ENCODE peak calls at places on chromosomes 1 and 21, in nine cellular contexts. T is tibial nerve, B is esophagus squamous epithelium, Q is ovary, S is heart left ventricle, V is sigmoid colon, X is IMR-90, E is breast epithelium, I is stomach. H is an unnamed sample.

GRCh38 chr21:32549454-32549853 is 35.9 kb downstream of the TCP10L start:
- DNase-seq in X (no peak), Q (no peak), B (no peak), E (no peak), S (no peak), T (no peak), V (no peak), I (no peak), H (no peak)

GRCh38 chr1:19308509-19308907 is 3.4 kb downstream of the AKR7A2 start:
- DNase-seq in T (no peak), B (no peak), E (no peak), I (no peak), V (no peak), X (no peak), Q (no peak), S (no peak), H (no peak)

GRCh38 chr21:45154511-45155508 is 80.4 kb downstream of the ADARB1 start:
- DNase-seq in T (no peak), E (no peak), S (no peak), Q (no peak), B (no peak), I (peak; percentile 3), X (peak; percentile 87), V (peak; percentile 81), H (no peak)

GRCh38 chr1:18233176-18233864 is 125.7 kb downstream of the IGSF21 start:
- DNase-seq in S (no peak), I (no peak), Q (no peak), V (no peak), E (no peak), B (no peak), T (no peak), X (no peak), H (no peak)

GRCh38 chr1:25817840-25818501 is 1.8 kb upstream of the MTFR1L start:
- DNase-seq in T (no peak), S (no peak), X (no peak), B (no peak), V (no peak), I (no peak), Q (no peak), E (no peak), H (no peak)

GRCh38 chr1:27513521-27513920 is 23.6 kb upstream of the WASF2 start:
- DNase-seq in I (no peak), X (no peak), S (peak; percentile 45), E (no peak), V (no peak), T (no peak), B (no peak), Q (no peak), H (no peak)

GRCh38 chr1:89839516-89839915 is 18.7 kb downstream of the LRRC8D start:
- DNase-seq in V (no peak), E (no peak), T (no peak), I (no peak), X (no peak), B (no peak), S (no peak), Q (no peak), H (no peak)

GRCh38 chr1:151892190-151892589 is 17.1 kb downstream of the THEM4 start:
- DNase-seq in V (no peak), S (no peak), X (peak; percentile 34), Q (no peak), E (no peak), B (no peak), I (no peak), T (no peak), H (no peak)

GRCh38 chr1:218946147-218946546 is 227.5 kb upstream of the LYPLAL1 start:
- DNase-seq in X (no peak), E (no peak), S (no peak), T (no peak), Q (no peak), V (no peak), B (no peak), I (no peak), H (no peak)

GRCh38 chr1:99370476-99370875 is 106.2 kb downstream of the PLPPR4 start:
- DNase-seq in B (no peak), S (no peak), T (no peak), V (no peak), E (no peak), I (no peak), X (no peak), Q (no peak), H (no peak)

GRCh38 chr1:230578621-230579020 is 63.7 kb upstream of the COG2 start:
- DNase-seq in T (no peak), B (no peak), V (no peak), S (no peak), X (no peak), I (no peak), Q (no peak), E (no peak), H (no peak)

GRCh38 chr1:204296431-204296988 is 63.2 kb downstream of the PLEKHA6 start:
- DNase-seq in S (peak; percentile 39), Q (peak; percentile 42), T (no peak), B (no peak), X (peak; percentile 92), I (no peak), V (peak; percentile 61), E (no peak), H (peak; percentile 61)

GRCh38 chr1:12204140-12204539 is 25.7 kb upstream of the VPS13D start:
- DNase-seq in T (no peak), E (no peak), S (no peak), X (no peak), I (no peak), Q (no peak), V (no peak), B (no peak), H (no peak)

GRCh38 chr21:42650033-42650370 is 3.4 kb upstream of the PDE9A start:
- DNase-seq in V (peak; percentile 45), S (no peak), B (no peak), E (no peak), I (peak; percentile 37), T (no peak), X (no peak), Q (no peak), H (no peak)

GRCh38 chr1:3017440-3018050 is 3.7 kb upstream of the ACTRT2 start:
- DNase-seq in E (peak; percentile 45), B (no peak), T (no peak), I (no peak), S (no peak), X (no peak), V (peak; percentile 44), Q (no peak), H (no peak)

GRCh38 chr1:43366179-43366578 is 1.6 kb downstream of the ELOVL1 start:
- DNase-seq in B (no peak), I (peak; percentile 84), Q (no peak), E (peak; percentile 69), T (no peak), V (no peak), S (no peak), X (no peak), H (no peak)

GRCh38 chr21:26684866-26685265 is 111.8 kb upstream of the CYYR1 start:
- DNase-seq in I (no peak), E (no peak), B (no peak), S (no peak), Q (no peak), V (no peak), T (no peak), X (no peak), H (no peak)

GRCh38 chr1:86992790-86993189 is 78.4 kb downstream of the HS2ST1 start:
- DNase-seq in V (no peak), S (no peak), X (no peak), Q (no peak), T (no peak), I (no peak), E (no peak), B (no peak), H (no peak)

DNA sequence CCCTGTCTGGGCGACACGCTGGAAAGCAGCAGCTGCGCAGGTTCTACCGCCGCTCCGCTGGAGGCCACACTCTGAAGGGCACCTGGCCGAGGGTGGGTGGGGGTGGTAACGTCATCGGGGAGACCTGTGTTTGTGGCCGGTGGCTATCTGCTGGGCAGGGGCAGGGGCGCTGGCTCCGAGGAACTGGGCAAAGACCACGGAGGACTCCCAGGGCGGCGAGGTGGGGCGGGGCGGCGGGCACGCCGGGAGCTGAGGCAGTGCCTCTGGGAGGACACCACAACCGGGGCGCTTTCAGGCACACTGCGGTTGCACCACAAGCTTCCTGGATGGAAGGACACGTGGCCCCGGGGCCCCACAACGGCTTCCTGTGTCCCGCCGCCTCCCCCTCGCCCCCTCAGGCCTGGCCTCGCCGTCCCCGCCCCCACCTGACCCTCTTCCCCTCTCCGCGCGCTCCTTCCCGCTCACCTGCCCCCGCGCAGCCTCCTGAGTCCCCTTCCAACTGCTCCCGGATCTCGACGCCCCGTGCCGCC is 3.3 kb upstream of the DENND2D start:
- DNase-seq in V (peak; percentile 84), S (peak; percentile 65), X (no peak), Q (peak; percentile 33), I (peak; percentile 89), B (peak; percentile 76), T (peak; percentile 56), E (peak; percentile 75), H (peak; percentile 39)
- TF ChIP-seq POLR2A in V (no peak), S (no peak), X (no peak), Q (no peak), I (no peak), B (no peak), T (no peak), E (no peak), H (no peak)

DNA sequence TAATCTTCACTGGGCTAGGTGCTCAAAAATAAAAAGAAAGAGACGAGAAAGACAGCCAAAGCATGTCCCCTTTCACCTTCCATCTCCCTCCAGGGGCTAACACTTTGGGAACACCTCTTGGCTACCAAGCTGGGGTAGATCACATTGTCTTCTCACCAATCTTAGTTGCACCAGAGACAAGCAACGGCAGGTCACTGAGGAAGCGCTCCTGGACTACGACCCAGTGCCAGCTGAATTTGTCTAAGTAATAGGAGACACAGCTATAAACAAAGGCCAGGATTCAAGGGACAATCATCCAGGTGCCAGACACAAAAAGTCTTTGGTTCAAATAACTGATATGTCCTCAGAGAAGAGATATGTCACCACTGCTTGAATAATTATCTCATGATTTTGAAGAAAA is 100.4 kb downstream of the SLC45A1 start:
- DNase-seq in B (no peak), T (no peak), V (no peak), Q (no peak), E (no peak), I (no peak), X (no peak), S (no peak), H (no peak)
- H3K36me3 ChIP-seq in B (no peaks in the 10 kb centered on the region), T (no peaks in the 10 kb centered on the region), V (no peaks in the 10 kb centered on the region), Q (no peaks in the 10 kb centered on the region), E (no peaks in the 10 kb centered on the region), I (peaks cover 45% of the 10 kb centered on the region), X (peaks cover 29% of the 10 kb centered on the region), S (peaks cover 3% of the 10 kb centered on the region), H (no peaks in the 10 kb centered on the region)

DNA sequence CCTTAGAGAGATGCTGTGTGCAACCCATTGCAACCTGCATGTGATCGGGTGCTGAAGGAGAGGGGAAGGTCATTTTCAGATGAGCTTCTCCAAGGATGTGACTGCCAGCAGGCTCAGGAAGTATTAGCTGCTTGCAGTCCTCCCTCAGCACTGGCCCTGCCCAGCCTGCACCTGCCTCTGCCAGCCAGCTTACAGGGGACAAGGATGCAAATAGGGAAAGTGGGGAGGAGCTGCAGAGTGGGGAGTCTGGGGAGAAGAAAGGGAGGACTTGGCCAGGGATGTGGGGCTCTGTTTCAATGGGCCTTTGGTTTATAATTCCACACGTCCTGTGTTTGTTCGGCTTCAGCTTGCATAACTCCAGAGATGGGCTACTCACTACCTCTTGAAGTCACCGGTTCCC is 254.5 kb downstream of the RRAGC start:
- DNase-seq in V (no peak), Q (no peak), E (no peak), I (no peak), S (no peak), B (no peak), X (no peak), T (no peak), H (no peak)
- TF ChIP-seq POLR2A in V (no peak), Q (no peak), E (no peak), I (no peak), S (no peak), B (no peak), X (no peak), T (no peak), H (no peak)

GRCh38 chr1:32028746-32029145 is 15.1 kb downstream of the KHDRBS1 start:
- DNase-seq in I (no peak), T (no peak), X (peak; percentile 71), E (no peak), S (no peak), Q (no peak), B (no peak), V (no peak), H (no peak)
- H3K36me3 ChIP-seq in I (peaks cover 10% of the 10 kb centered on the region), T (no peaks in the 10 kb centered on the region), X (peaks cover 16% of the 10 kb centered on the region), E (no peaks in the 10 kb centered on the region), S (peaks cover 8% of the 10 kb centered on the region), Q (no peaks in the 10 kb centered on the region), B (no peaks in the 10 kb centered on the region), V (peaks cover 8% of the 10 kb centered on the region), H (no peaks in the 10 kb centered on the region)